ENCODE peak calls at places on chromosomes 2 and 18, in five cellular contexts. T, D, R, A and Z are unnamed samples.
A peak's percentile ranks its signal among the peaks of the same experiment; 100 is the strongest.

GRCh38 chr2:178385595-178386148 is 65.3 kb downstream of the PRKRA start:
- DNase-seq in D (no peak), T (no peak), R (no peak), A (no peak), Z (peak; percentile 14)

GRCh38 chr2:37306024-37306423 is 18.6 kb downstream of the PRKD3 start:
- DNase-seq in T (no peak), R (no peak), A (no peak), D (no peak), Z (no peak)

GRCh38 chr2:38720613-38721241 is 30.4 kb downstream of the SRSF7 start:
- DNase-seq in R (peak; percentile 98), T (peak; percentile 73), D (peak; percentile 78), A (peak; percentile 94), Z (peak; percentile 89)

GRCh38 chr2:109326306-109326705 is 197.3 kb downstream of the SH3RF3 start:
- DNase-seq in A (no peak), R (no peak), D (no peak), T (no peak), Z (no peak)

GRCh38 chr18:45874501-45875184 is 49.2 kb downstream of the SIGLEC15 start:
- DNase-seq in T (no peak), A (no peak), D (no peak), R (peak; percentile 16), Z (no peak)

GRCh38 chr2:221203846-221204245 is 368.3 kb downstream of the EPHA4 start:
- DNase-seq in T (no peak), A (no peak), R (no peak), D (no peak), Z (no peak)

GRCh38 chr2:1729264-1729663 is 15.1 kb downstream of the PXDN start:
- DNase-seq in A (no peak), R (no peak), D (no peak), T (no peak), Z (no peak)

GRCh38 chr2:42791606-42792005 is 777 bp downstream of the HAAO start:
- DNase-seq in R (no peak), T (no peak), D (no peak), A (no peak), Z (no peak)

GRCh38 chr2:172698041-172698863 is 37.4 kb upstream of the RAPGEF4 start:
- DNase-seq in A (no peak), T (no peak), D (no peak), R (peak; percentile 62), Z (peak; percentile 72)

GRCh38 chr18:30971338-30971956 is 71.1 kb downstream of the DSC3 start:
- DNase-seq in A (no peak), D (no peak), R (peak; percentile 41), T (no peak), Z (peak; percentile 75)

GRCh38 chr2:112996635-112997034 is 8.6 kb upstream of the IL36A start:
- DNase-seq in A (no peak), T (no peak), R (no peak), D (no peak), Z (no peak)

GRCh38 chr2:237670641-237671040 is 43.3 kb downstream of the LRRFIP1 start:
- DNase-seq in A (no peak), D (no peak), R (peak; percentile 62), T (no peak), Z (no peak)

GRCh38 chr2:164964744-164965143 is 9.4 kb upstream of the SLC38A11 start:
- DNase-seq in A (no peak), R (no peak), D (no peak), T (no peak), Z (no peak)

GRCh38 chr2:2636813-2637212 is 305.7 kb upstream of the MYT1L start:
- DNase-seq in T (no peak), D (no peak), A (no peak), R (no peak), Z (no peak)

GRCh38 chr2:237277151-237277550 is 136.8 kb downstream of the COL6A3 start:
- DNase-seq in A (no peak), T (no peak), D (no peak), R (no peak), Z (no peak)

GRCh38 chr2:221443631-221444030 is 128.5 kb downstream of the EPHA4 start:
- DNase-seq in A (no peak), T (no peak), R (no peak), D (no peak), Z (peak; percentile 33)

GRCh38 chr2:184689633-184690032 is 91.3 kb downstream of the ZNF804A start:
- DNase-seq in T (no peak), A (no peak), D (no peak), R (no peak), Z (peak; percentile 51)

GRCh38 chr2:118807668-118808428 is 39.6 kb downstream of the EN1 start:
- DNase-seq in A (no peak), R (no peak), T (no peak), D (no peak), Z (no peak)

GRCh38 chr2:1294882-1295281 is 118.4 kb upstream of the TPO start:
- DNase-seq in A (no peak), T (no peak), D (no peak), R (no peak), Z (no peak)

GRCh38 chr2:16652296-16653082 is 13.1 kb downstream of the CYRIA start:
- DNase-seq in D (no peak), R (peak; percentile 12), A (no peak), T (no peak), Z (no peak)

GRCh38 chr2:112077814-112078213 is 22.7 kb downstream of the TMEM87B start:
- DNase-seq in R (no peak), D (no peak), A (no peak), T (no peak), Z (no peak)

GRCh38 chr2:211737282-211737681 is 801.3 kb downstream of the ERBB4 start:
- DNase-seq in A (no peak), D (no peak), R (peak; percentile 12), T (no peak), Z (peak; percentile 18)

GRCh38 chr2:174482854-174483253 is 4.0 kb downstream of the GPR155 start:
- DNase-seq in R (no peak), T (no peak), A (no peak), D (no peak), Z (no peak)

DNA sequence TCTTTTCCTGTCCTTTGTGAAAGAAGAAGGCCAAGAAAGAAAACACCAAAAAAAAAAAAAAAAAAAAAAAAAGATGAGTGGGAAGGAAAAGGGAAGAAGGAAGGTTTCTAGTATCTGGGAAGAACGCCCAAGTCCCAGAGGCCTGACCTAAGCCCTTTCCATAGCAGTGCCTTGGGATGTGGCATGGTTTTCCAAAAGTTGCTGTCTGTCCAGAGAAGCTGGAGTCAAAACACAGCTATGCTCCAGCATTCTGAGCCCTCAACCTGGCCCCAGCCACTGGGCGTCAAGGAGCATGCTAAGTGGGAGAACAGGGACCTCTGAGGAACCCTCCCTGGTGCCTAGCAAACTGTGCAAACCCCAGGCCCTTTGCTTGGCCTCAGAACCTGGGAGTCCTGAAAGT is 123.5 kb downstream of the INHBB start:
- DNase-seq in D (peak; percentile 5), A (peak; percentile 14), R (peak; percentile 57), T (no peak), Z (peak; percentile 17)
- H3K4me1 ChIP-seq in D (peaks cover 45% of the 10 kb centered on the region), A (peaks cover 58% of the 10 kb centered on the region), R (peaks cover 3% of the 10 kb centered on the region), T (peaks cover 38% of the 10 kb centered on the region), Z (peaks cover 51% of the 10 kb centered on the region)

DNA sequence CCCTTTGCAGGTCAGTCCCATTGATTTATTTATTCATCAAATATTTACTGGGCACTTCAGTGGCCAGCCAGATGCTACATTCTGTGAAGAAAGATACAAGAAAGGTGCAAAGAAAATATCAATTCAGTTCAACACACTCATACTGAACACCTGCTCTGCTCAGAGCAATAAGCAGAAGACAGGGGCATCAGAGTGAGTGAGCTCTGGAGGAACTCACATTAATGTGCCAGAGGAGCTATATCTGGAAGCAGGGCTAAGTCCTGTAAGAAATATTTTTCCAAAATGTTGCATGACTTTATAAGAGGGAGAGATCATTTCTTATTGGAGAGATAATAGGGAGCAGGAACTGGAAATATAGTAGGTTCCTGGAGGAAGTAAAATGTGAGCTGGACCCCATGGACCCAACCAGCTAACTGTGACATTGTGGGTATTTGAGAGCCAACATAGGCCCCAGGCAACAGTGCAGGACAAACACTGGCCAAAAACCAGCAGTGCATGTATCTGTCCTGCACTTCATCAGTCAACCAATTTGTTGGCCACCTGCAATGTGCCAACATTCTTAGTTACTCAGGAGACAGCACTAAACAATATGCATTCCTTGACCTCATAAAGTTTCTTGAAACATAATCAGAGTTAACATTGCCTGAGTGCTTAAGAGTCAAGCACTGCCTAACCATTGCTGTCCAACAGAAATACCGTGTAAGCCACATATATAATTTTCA is 102.7 kb upstream of the PTPRM start:
- DNase-seq in T (no peak), D (no peak), R (no peak), A (no peak), Z (no peak)
- H3K4me1 ChIP-seq in T (peaks cover 45% of the 10 kb centered on the region), D (no peaks in the 10 kb centered on the region), R (peaks cover 6% of the 10 kb centered on the region), A (peaks cover 12% of the 10 kb centered on the region), Z (peaks cover 17% of the 10 kb centered on the region)

GRCh38 chr18:25300492-25300891 is 51.5 kb downstream of the ZNF521 start:
- DNase-seq in R (no peak), T (no peak), D (no peak), A (no peak), Z (no peak)

GRCh38 chr18:25299426-25299825 is 52.5 kb downstream of the ZNF521 start:
- DNase-seq in T (no peak), D (no peak), R (peak; percentile 68), A (no peak), Z (peak; percentile 76)

GRCh38 chr18:25298853-25299274 is 53.1 kb downstream of the ZNF521 start:
- DNase-seq in R (peak; percentile 82), T (no peak), D (no peak), A (no peak), Z (peak; percentile 81)

GRCh38 chr18:25295624-25296138 is 56.3 kb downstream of the ZNF521 start:
- DNase-seq in T (no peak), A (no peak), D (no peak), R (no peak), Z (no peak)

DNA sequence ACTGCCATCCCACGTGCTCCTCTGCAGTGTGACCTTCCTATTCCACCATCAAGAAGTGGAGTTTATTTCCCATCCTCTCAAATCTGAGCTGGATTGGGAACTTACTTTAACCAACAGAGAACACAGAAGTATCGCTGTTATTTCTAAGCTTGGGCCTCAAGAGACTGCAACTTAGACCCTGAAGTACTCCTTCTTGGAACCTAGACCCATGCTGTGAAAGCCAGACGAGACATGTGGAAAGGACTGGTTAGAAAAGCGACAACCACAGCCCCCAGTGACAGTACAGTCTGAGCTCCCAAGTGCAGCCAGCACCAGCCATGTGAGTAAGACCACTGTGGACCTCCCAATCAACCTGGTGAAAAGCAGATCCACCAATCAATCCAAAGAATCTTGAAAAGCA is 52.1 kb downstream of the ZNF521 start:
- DNase-seq in D (no peak), A (no peak), R (no peak), T (no peak), Z (no peak)
- H3K4me1 ChIP-seq in D (peaks cover 17% of the 10 kb centered on the region), A (peaks cover 11% of the 10 kb centered on the region), R (peaks cover 3% of the 10 kb centered on the region), T (peaks cover 26% of the 10 kb centered on the region), Z (peaks cover 16% of the 10 kb centered on the region)

GRCh38 chr2:223548194-223548593 is 54.0 kb downstream of the SCG2 start:
- DNase-seq in R (no peak), T (no peak), D (no peak), A (no peak), Z (no peak)

GRCh38 chr2:223549215-223549614 is 52.9 kb downstream of the SCG2 start:
- DNase-seq in R (peak; percentile 92), D (no peak), A (no peak), T (no peak), Z (peak; percentile 93)

GRCh38 chr2:223545830-223546229 is 56.3 kb downstream of the SCG2 start:
- DNase-seq in R (no peak), T (no peak), D (no peak), A (no peak), Z (peak; percentile 28)

DNA sequence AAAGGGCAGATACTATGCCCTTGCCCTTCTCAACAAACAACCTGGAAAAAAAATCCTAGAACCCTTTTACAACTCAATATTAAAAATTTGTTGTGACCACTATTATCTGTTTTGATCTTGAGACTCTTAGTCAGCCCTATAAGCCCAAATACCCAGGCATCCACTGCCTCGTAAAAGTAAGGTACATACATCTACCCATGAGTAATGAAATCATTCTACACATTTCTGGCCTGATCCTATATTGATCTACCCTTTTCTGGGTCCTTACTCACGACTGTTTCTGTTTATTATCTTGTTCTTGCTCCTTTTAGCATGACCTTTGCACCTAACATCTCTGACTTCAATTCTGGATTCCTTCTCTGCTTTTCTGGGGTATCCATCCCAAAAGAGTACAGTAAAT is 56.8 kb downstream of the SCG2 start:
- DNase-seq in T (no peak), A (no peak), D (no peak), R (no peak), Z (no peak)
- H3K4me1 ChIP-seq in T (no peaks in the 10 kb centered on the region), A (peaks cover 6% of the 10 kb centered on the region), D (no peaks in the 10 kb centered on the region), R (no peaks in the 10 kb centered on the region), Z (peaks cover 11% of the 10 kb centered on the region)